ENCODE peak calls at places on chromosomes 13 and 19, in four cellular contexts. X, A, N and D are unnamed samples.

GRCh38 chr13:37657134-37657533 is 58.6 kb upstream of the POSTN start:
- DNase-seq in N (no peak), A (peak), X (no peak), D (no peak)

GRCh38 chr13:31887311-31887710 is 144.3 kb upstream of the FRY start:
- DNase-seq in A (peak), N (no peak), X (no peak), D (no peak)

GRCh38 chr19:56252699-56253422 is 19.7 kb upstream of the EDDM13 start:
- DNase-seq in A (peak), X (peak), N (peak), D (peak)

GRCh38 chr19:2416321-2417097 is 10.9 kb downstream of the TIMM13 start:
- DNase-seq in N (no peak), A (no peak), X (no peak), D (no peak)

GRCh38 chr13:110565296-110565695 is 3.8 kb upstream of the RAB20 start:
- DNase-seq in N (no peak), X (peak), A (no peak), D (no peak)

GRCh38 chr19:45475537-45476348 is 7.9 kb downstream of the FOSB start:
- DNase-seq in N (no peak), X (no peak), A (peak), D (no peak)

GRCh38 chr13:99689955-99690354 is 188.7 kb downstream of the TM9SF2 start:
- DNase-seq in X (peak), A (no peak), N (no peak), D (peak)

GRCh38 chr19:2243274-2244121 is 5.6 kb upstream of the AMH start:
- DNase-seq in A (no peak), X (no peak), N (no peak), D (no peak)

GRCh38 chr13:99356216-99357089 is 49.3 kb upstream of the GPR183 start:
- DNase-seq in A (peak), X (no peak), N (no peak), D (no peak)

GRCh38 chr19:29311391-29311790 is 98.4 kb upstream of the UQCRFS1 start:
- DNase-seq in N (no peak), A (no peak), X (peak), D (peak)

GRCh38 chr13:108769213-108770070 is 140.0 kb downstream of the MYO16 start:
- DNase-seq in N (no peak), X (peak), A (no peak), D (no peak)

GRCh38 chr19:10339380-10339960 is at the start of gene ICAM3:
- DNase-seq in A (no peak), X (no peak), N (no peak), D (peak)

GRCh38 chr13:110642291-110642981 is 27.1 kb downstream of the NAXD start:
- DNase-seq in N (no peak), X (no peak), A (no peak), D (no peak)

GRCh38 chr13:109541081-109541480 is 245.3 kb downstream of the IRS2 start:
- DNase-seq in A (no peak), X (no peak), N (no peak), D (no peak)

GRCh38 chr13:70353096-70353495 is 244.8 kb upstream of the KLHL1 start:
- DNase-seq in X (peak), N (no peak), A (no peak), D (peak)

GRCh38 chr13:37640499-37640898 is 41.9 kb upstream of the POSTN start:
- DNase-seq in A (peak), X (peak), N (no peak), D (no peak)

GRCh38 chr13:35785563-35786327 is 309.3 kb upstream of the MAB21L1 start:
- DNase-seq in N (no peak), A (no peak), X (no peak), D (no peak)

GRCh38 chr13:99429670-99430069 is 71.6 kb upstream of the TM9SF2 start:
- DNase-seq in X (no peak), A (no peak), N (no peak), D (peak)

GRCh38 chr13:42422681-42423080 is 150.7 kb downstream of the AKAP11 start:
- DNase-seq in N (no peak), X (no peak), A (no peak), D (no peak)

GRCh38 chr13:74128171-74128767 is 5.9 kb downstream of the KLF12 start:
- DNase-seq in N (no peak), A (peak), X (peak), D (no peak)

GRCh38 chr13:33286143-33286542 is 588 bp upstream of the STARD13 start:
- DNase-seq in X (no peak), N (no peak), A (no peak), D (no peak)

GRCh38 chr13:50531917-50532899 is 311.3 kb downstream of the DLEU7 start:
- DNase-seq in A (peak), N (no peak), X (no peak), D (no peak)

GRCh38 chr19:34171877-34172660 is at the start of gene LSM14A:
- DNase-seq in X (peak), A (peak), N (peak), D (peak)

GRCh38 chr13:113820813-113821651 is 42.8 kb downstream of the GAS6 start:
- DNase-seq in X (no peak), N (no peak), A (peak), D (no peak)

GRCh38 chr19:7832781-7833180 is 2.8 kb downstream of the EVI5L start:
- DNase-seq in X (no peak), A (no peak), N (no peak), D (no peak)

GRCh38 chr13:80361298-80361697 is 20.4 kb upstream of the SPRY2 start:
- DNase-seq in X (no peak), A (no peak), N (no peak), D (no peak)

GRCh38 chr13:20671789-20672188 is 31.7 kb upstream of the IL17D start:
- DNase-seq in X (no peak), A (no peak), N (no peak), D (no peak)

GRCh38 chr13:20676213-20676612 is 27.3 kb upstream of the IL17D start:
- DNase-seq in A (no peak), N (no peak), X (no peak), D (no peak)

GRCh38 chr13:20669162-20669561 is 34.3 kb upstream of the IL17D start:
- DNase-seq in X (no peak), N (no peak), A (no peak), D (no peak)

GRCh38 chr13:20672772-20673171 is 30.7 kb upstream of the IL17D start:
- DNase-seq in N (no peak), A (peak), X (no peak), D (no peak)

DNA sequence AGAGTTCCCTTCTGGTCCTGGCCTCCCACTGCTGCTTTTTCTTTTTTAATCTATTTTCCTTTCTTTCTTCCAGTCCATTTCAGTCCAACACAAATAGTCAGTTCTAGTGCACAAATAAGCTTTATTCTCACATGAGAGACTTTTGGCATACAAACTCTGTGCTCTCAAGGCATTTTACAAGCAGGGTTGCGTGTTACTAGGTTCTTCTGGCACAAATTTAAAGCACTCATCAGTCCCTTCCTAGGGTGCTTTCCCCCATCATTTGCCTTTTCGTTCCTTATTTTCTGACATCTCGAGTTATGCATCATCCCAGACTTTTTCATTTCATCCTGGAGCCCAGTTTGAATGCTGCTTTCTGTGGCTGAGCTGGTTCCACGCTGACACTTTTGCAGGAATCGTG is 29.8 kb upstream of the IL17D start:
- DNase-seq in X (no peak), N (no peak), A (no peak), D (no peak)
- H4K5ac ChIP-seq in X (no peak), N (no peak), A (no peak), D (no peak)

GRCh38 chr19:3506384-3507340 is 551 bp downstream of the FZR1 start:
- DNase-seq in N (no peak), X (no peak), A (no peak), D (no peak)
- H3K23ac ChIP-seq in N (peak), X (peak), A (peak), D (no peak)

DNA sequence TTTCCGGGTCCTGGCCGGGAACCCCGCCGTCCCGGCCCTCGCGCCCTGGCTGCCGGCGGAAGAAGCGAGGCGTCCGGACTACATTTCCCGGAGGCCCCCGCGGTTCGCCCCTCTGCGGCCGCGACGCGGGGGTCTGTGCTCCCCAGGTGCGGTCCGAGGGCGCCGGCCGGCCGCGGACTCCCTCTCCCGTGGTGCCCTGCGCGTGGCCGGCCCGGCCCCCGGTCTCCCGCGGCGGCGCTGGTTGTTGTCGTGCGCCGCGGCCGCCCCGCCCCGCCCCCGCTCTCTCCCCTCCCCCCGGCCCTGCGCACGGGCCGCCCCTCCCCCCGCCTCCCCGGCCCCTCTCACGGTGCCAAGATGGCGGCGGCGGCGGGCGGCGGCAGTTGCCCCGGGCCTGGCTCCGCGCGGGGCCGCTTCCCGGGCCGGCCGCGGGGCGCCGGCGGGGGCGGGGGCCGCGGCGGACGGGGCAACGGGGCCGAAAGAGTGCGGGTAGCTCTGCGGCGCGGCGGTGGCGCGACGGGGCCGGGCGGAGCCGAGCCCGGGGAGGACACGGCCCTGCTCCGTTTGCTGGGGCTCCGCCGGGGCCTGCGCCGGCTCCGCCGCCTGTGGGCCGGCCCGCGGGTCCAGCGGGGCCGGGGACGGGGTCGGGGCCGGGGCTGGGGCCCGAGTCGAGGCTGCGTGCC is at the start of gene KMT2B:
- DNase-seq in A (no peak), X (no peak), N (no peak), D (peak)
- H4K5ac ChIP-seq in A (peak), X (no peak), N (peak), D (no peak)

DNA sequence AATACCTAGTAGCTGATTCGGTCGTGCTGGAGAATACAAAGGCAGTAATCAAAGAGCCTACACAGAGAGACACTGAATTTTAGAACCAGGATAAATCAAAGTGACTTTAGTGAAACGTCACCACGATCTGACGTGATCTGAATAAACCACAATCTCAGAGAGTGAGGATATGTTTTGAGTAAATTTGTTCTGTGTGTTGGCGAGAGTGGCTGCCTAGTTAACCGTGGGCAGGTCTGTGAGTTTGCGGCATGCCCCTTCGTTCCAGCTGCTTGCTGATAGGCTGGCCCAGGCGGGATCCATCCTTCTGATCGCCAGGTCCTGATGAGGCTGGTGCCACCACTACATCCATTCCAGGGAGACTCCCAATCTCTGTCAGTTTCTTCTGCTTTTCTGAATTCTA is 40.4 kb downstream of the LRCH1 start:
- DNase-seq in X (no peak), A (no peak), N (no peak), D (no peak)
- H3K23ac ChIP-seq in X (no peak), A (no peak), N (no peak), D (no peak)

GRCh38 chr13:39349391-39349790 is 253.6 kb downstream of the LHFPL6 start:
- DNase-seq in X (no peak), A (no peak), N (no peak), D (no peak)
- H4K5ac ChIP-seq in X (no peak), A (no peak), N (no peak), D (no peak)

DNA sequence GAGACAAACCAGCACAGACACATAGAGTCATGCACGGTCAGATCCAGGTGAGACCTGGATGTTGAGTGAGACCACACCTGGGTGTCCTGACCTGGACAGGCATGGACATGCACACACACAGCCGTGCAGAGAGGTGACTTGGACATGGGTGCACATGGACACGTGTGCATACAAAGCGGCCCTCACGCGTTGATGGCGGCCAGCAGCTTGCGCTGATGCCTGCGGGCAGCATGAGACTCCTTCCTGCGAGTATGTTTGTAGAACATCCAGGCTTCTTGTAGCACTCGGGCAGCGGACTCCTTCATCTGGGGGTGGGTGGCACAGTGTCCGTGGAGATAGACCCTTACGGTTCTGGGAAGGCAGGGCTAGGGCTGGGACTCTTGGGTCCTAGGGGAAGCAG is 11.5 kb downstream of the KCNN4 start:
- DNase-seq in N (no peak), A (no peak), X (no peak), D (no peak)
- H3K23ac ChIP-seq in N (no peak), A (no peak), X (no peak), D (no peak)